ENCODE peak calls at places on chromosome 2, in five cellular contexts. S is AG09319, H is stromal cell of bone marrow, E is psoas muscle, D is sigmoid colon. Y is an unnamed sample.

GRCh38 chr2:30404354-30405265 is 42.4 kb upstream of the LCLAT1 start:
- DNase-seq in S (peak), H (no peak), E (peak), D (no peak), Y (no peak)

GRCh38 chr2:46849080-46849715 is 66.4 kb downstream of the MCFD2 start:
- DNase-seq in S (no peak), H (no peak), E (no peak), D (peak), Y (no peak)

GRCh38 chr2:112723556-112723940 is 2.7 kb downstream of the NT5DC4 start:
- DNase-seq in S (no peak), H (no peak), E (no peak), D (no peak), Y (no peak)

GRCh38 chr2:40371525-40372277 is 80.2 kb downstream of the SLC8A1 start:
- DNase-seq in S (peak), H (peak), E (peak), D (peak), Y (no peak)

GRCh38 chr2:151043484-151043883 is 218.2 kb downstream of the RBM43 start:
- DNase-seq in S (no peak), H (no peak), E (no peak), D (no peak), Y (no peak)

GRCh38 chr2:37377187-37377532 is 32.7 kb downstream of the QPCT start:
- DNase-seq in S (no peak), H (no peak), E (no peak), D (no peak), Y (no peak)

GRCh38 chr2:71778514-71779305 is 325.3 kb downstream of the DYSF start:
- DNase-seq in S (no peak), H (no peak), E (no peak), D (no peak), Y (no peak)

GRCh38 chr2:43542285-43542933 is 53.4 kb downstream of the THADA start:
- DNase-seq in S (no peak), H (peak), E (no peak), D (no peak), Y (no peak)

GRCh38 chr2:225113356-225114015 is 71.2 kb upstream of the DOCK10 start:
- DNase-seq in S (no peak), H (no peak), E (no peak), D (no peak), Y (no peak)

GRCh38 chr2:71882949-71883472 is 264.7 kb downstream of the CYP26B1 start:
- DNase-seq in S (peak), H (peak), E (peak), D (peak), Y (peak)

GRCh38 chr2:217650229-217650628 is 352.6 kb downstream of the TNS1 start:
- DNase-seq in S (no peak), H (no peak), E (no peak), D (no peak), Y (no peak)

Y was measured in upper lobe of right lung.